ENCODE peak calls at places on chromosomes 11 and 22, in four cellular contexts. R is K562, A is HepG2, D is suprapubic skin. B is an unnamed sample.

GRCh38 chr11:121479839-121480238 is 27.1 kb upstream of the SORL1-AS1 start:
- DNase-seq in R (no peak), A (no peak), D (no peak), B (no peak)

GRCh38 chr11:101863361-101863760 is 51.4 kb upstream of the CEP126 start:
- DNase-seq in R (no peak), A (no peak), D (no peak), B (no peak)

GRCh38 chr22:23065495-23066122 is 4.7 kb upstream of the GNAZ start:
- DNase-seq in R (no peak), A (no peak), D (peak; percentile 34), B (peak; percentile 57)

GRCh38 chr22:21876486-21877176 is 9.2 kb upstream of the MAPK1 start:
- DNase-seq in R (peak; percentile 81), A (no peak), D (no peak), B (no peak)

GRCh38 chr11:119782673-119783072 is 53.7 kb upstream of the NECTIN1 start:
- DNase-seq in R (peak; percentile 19), A (no peak), D (no peak), B (peak; percentile 31)

GRCh38 chr11:37712246-37712645 is 1114.2 kb upstream of the RAG2 start:
- DNase-seq in R (no peak), A (no peak), D (no peak), B (no peak)

GRCh38 chr22:42646569-42647525 is 2.3 kb downstream of the CYB5R3 start:
- DNase-seq in R (peak; percentile 68), A (no peak), D (no peak), B (no peak)

GRCh38 chr11:101003468-101003867 is 126.1 kb downstream of the PGR start:
- DNase-seq in R (no peak), A (peak; percentile 9), D (no peak), B (no peak)

GRCh38 chr11:45751430-45751829 is 53.5 kb upstream of the SLC35C1 start:
- DNase-seq in R (peak; percentile 42), A (no peak), D (no peak), B (no peak)

GRCh38 chr11:75949023-75949672 is 134.1 kb downstream of the UVRAG start:
- DNase-seq in R (no peak), A (no peak), D (no peak), B (no peak)

GRCh38 chr11:2789791-2790580 is 90.2 kb upstream of the KCNQ1OT1 start:
- DNase-seq in R (no peak), A (no peak), D (peak; percentile 54), B (no peak)

GRCh38 chr11:107561688-107562087 is 3.8 kb downstream of the ALKBH8 start:
- DNase-seq in R (no peak), A (no peak), D (no peak), B (no peak)

GRCh38 chr11:64675417-64676252 is 47.4 kb downstream of the NRXN2 start:
- DNase-seq in R (no peak), A (no peak), D (no peak), B (no peak)

GRCh38 chr22:33519140-33519973 is 400.9 kb downstream of the LARGE1 start:
- DNase-seq in R (peak; percentile 14), A (peak; percentile 73), D (no peak), B (no peak)

GRCh38 chr22:44918166-44918924 is 91.5 kb downstream of the PHF21B start:
- DNase-seq in R (no peak), A (no peak), D (peak; percentile 38), B (peak; percentile 44)

GRCh38 chr22:19810381-19811141 is 44.1 kb downstream of the GNB1L start:
- DNase-seq in R (no peak), A (no peak), D (no peak), B (peak; percentile 62)

GRCh38 chr22:21967693-21968271 is 14.8 kb downstream of the TOP3B start:
- DNase-seq in R (no peak), A (no peak), D (no peak), B (no peak)

GRCh38 chr22:41449321-41449720 is 2.7 kb upstream of the TOB2 start:
- DNase-seq in R (no peak), A (no peak), D (no peak), B (peak; percentile 54)

GRCh38 chr11:126863294-126863997 is 137.1 kb downstream of the KIRREL3 start:
- DNase-seq in R (no peak), A (no peak), D (no peak), B (no peak)
- TF ChIP-seq POLR2AphosphoS5 in R (no peak), A (no peak), D (no peak), B (no peak)

DNA sequence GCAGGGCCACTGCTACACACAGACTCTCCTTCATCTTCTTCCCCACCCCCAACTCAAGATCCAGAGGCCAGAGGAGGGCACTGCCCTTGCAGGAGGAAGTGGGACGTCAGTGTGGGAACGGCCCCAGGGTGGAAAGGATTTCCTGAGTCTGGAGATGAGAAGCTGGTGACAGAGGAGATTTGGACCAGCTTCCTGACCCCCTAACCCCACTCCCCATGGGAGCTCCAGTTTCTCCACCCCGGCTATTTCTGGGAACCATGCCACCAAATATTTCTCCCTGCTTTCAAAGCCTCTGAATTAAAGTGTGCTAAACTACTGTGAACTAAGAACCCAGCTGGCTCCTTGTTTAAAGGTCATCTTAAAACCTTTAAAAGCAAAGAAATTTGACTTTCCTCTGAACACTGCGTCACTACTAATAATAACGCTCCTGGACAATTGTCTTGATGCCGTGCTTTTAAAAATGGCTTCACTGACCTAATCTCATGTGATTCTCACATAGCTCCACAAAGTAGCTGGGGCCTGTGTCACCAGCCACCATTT is 46.6 kb downstream of the CWC15 start:
- DNase-seq in R (no peak), A (no peak), D (peak; percentile 89), B (no peak)
- TF ChIP-seq POLR2A in R (no peak), A (no peak), D (no peak), B (no peak)

DNA sequence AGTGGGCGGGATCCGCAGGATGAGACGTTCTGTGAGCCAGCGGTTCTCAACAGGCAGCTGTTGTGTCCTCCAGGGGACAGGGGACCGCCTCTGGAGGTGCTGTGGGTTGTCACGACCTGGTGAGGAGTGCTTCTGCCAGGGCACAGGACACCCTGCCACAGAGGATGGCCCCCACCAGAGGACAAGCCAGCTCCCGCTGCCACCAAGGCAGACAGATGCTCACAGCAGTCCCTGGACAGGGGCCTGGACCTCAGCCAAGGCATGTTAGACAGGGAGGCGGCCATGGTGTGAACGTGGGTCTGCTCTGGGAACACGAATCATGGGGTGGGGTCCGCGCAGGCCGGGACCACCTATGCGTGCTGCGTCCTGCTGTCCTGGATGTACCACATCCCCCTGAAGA is 11.7 kb downstream of the CRELD2 start:
- DNase-seq in R (no peak), A (no peak), D (no peak), B (no peak)
- H3K4me1 ChIP-seq in R (peaks cover 51% of the 10 kb centered on the region), A (peaks cover 49% of the 10 kb centered on the region), D (peaks cover 64% of the 10 kb centered on the region), B (peaks cover 78% of the 10 kb centered on the region)

DNA sequence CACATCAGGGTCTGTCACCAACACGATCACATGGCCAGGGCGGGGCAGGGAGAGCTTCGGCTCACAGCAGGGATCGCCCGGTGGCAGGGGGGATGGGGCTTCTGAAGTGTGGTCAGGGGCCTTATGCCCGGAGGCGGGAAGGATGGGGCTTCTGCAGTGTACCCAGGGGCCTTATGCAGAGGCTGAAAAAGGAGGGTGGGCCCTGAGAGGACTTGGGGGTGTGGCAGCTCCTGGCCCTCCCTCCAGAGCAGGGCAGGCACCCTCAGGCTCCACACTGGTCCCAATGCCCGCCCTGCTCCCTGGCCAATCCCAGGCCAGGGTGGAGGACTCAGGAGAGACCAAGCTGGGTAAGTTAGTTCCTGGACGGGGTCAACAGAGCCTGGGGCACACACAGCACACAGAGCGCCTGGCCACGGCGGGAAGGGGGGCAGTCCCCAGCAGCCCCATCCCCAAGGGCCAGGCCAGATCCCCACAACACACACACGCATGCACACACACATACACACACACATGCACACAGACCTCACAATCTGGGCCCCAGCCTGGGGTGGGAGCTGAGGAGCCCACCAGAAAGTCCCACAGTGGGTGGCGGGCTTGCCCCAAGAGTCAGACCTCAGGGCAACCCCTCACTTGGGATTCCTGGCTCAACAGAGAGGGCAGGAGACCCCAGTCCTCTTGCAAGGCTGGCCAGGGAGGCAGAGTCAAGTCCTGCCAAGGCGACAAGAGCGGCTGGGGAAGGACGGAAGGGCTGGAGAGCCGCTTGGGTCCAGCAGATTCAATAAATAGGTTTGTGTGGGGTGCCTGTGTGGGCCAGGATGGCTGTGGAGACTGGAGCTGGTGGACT is 1.1 kb upstream of the CEND1 start:
- DNase-seq in R (no peak), A (no peak), D (no peak), B (peak; percentile 69)
- TF ChIP-seq POLR2AphosphoS5 in R (no peak), A (no peak), D (no peak), B (peak; percentile 59)

GRCh38 chr22:24951942-24952836 is at the start of gene KIAA1671:
- DNase-seq in R (peak; percentile 96), A (peak; percentile 86), D (peak; percentile 89), B (peak; percentile 93)
- TF ChIP-seq POLR2A in R (no peak), A (no peak), D (no peak), B (no peak)

GRCh38 chr22:31286360-31287255 is 5.7 kb downstream of the PIK3IP1 start:
- DNase-seq in R (no peak), A (no peak), D (no peak), B (no peak)
- H3K4me1 ChIP-seq in R (peaks cover 21% of the 10 kb centered on the region), A (peaks cover 46% of the 10 kb centered on the region), D (peaks cover 45% of the 10 kb centered on the region), B (peaks cover 88% of the 10 kb centered on the region)

DNA sequence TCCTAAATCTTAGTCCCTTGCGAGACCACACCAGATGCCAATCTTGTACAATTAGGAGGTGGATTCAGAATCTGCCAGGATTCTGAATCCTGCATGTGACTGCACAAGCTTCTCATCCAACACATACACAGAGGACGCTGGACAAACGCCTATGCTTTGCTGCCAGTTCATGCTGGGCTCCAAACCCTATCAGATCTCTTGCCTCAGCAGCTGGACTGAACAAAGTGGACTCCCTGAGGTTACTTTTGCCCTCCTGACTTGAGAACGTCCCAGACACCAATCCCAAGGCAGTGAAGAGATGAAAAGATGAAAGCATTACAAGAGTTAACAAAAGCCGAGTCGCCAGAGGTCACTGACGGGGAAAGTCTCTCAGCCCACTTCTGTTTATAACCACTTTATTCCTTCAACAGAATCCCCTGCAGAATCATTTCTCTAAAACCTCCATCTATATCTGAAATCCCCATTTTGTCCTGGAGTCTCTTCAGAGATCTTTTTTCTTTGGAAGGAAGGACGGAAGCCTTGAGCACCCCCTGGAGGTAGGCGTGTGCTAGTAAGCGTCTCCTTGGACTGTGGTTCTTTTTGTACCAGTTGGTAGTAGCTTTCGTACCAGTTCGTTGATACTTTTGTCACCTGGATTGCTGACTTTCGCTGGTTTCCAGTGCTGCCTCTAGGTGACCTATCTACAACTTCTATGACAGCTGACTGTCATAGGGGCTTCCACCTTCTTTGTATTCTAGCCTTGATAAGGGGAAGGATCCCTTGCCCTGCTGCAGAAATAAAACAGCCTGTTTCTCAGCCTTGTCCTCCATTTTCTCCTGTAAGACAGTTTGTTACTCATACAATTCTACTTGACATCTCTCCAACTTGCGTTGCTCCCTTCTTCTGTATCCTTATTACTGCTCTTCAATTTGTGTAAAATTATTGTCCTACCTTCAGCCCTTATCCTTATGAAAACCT is 26.1 kb upstream of the EED start:
- DNase-seq in R (peak; percentile 80), A (peak; percentile 64), D (no peak), B (peak; percentile 76)
- TF ChIP-seq POLR2AphosphoS5 in R (no peak), A (no peak), D (no peak), B (peak; percentile 57)

GRCh38 chr11:27362749-27363575 is at the start of gene CCDC34:
- DNase-seq in R (peak; percentile 98), A (peak; percentile 87), D (peak; percentile 92), B (peak; percentile 96)
- TF ChIP-seq POLR2A in R (peak; percentile 73), A (peak; percentile 51), D (no peak), B (no peak)